ENCODE peak calls at places on chromosomes 7 and 10, in six cellular contexts. L, H, O, S, U and V are unnamed samples.

GRCh38 chr7:41699532-41699931 is 3.4 kb downstream of the INHBA start:
- DNase-seq in H (no peak), U (no peak), O (no peak), S (peak), L (peak), V (no peak)

GRCh38 chr7:149869867-149870266 is 3.9 kb upstream of the ATP6V0E2 start:
- DNase-seq in L (no peak), U (no peak), H (no peak), S (no peak), O (peak), V (no peak)

GRCh38 chr7:3033581-3033980 is 10.1 kb downstream of the CARD11 start:
- DNase-seq in H (no peak), L (no peak), O (no peak), S (no peak), U (no peak), V (no peak)

GRCh38 chr7:109009636-109010035 is 440.0 kb downstream of the DNAJB9 start:
- DNase-seq in S (no peak), U (no peak), H (no peak), O (no peak), L (no peak), V (no peak)

GRCh38 chr7:151696738-151697514 is 177.2 kb upstream of the RHEB start:
- DNase-seq in U (no peak), L (peak), S (no peak), O (no peak), H (no peak), V (peak)

GRCh38 chr7:102117743-102118142 is 168.9 kb upstream of the SH2B2 start:
- DNase-seq in L (no peak), H (no peak), U (no peak), O (no peak), S (no peak), V (no peak)

GRCh38 chr7:22860784-22861482 is 38.3 kb upstream of the TOMM7 start:
- DNase-seq in O (no peak), U (no peak), S (no peak), H (no peak), L (no peak), V (no peak)

GRCh38 chr7:100604976-100605911 is 3.1 kb downstream of the PCOLCE start:
- DNase-seq in U (peak), O (peak), L (peak), S (peak), H (peak), V (peak)

GRCh38 chr7:125773113-125773800 is 843.6 kb upstream of the POT1 start:
- DNase-seq in H (no peak), U (no peak), S (no peak), L (no peak), O (no peak), V (no peak)

GRCh38 chr7:102146122-102146521 is 140.5 kb upstream of the SH2B2 start:
- DNase-seq in L (peak), S (no peak), O (no peak), U (no peak), H (peak), V (peak)

GRCh38 chr10:82572686-82573226 is 697.8 kb downstream of the NRG3 start:
- DNase-seq in S (no peak), L (no peak), U (no peak), O (no peak), H (no peak), V (no peak)

GRCh38 chr7:11182736-11183135 is 209.1 kb downstream of the PHF14 start:
- DNase-seq in H (no peak), O (no peak), S (no peak), L (no peak), U (no peak), V (no peak)

GRCh38 chr7:138606251-138606650 is 94.9 kb downstream of the SVOPL start:
- DNase-seq in H (no peak), S (no peak), L (no peak), O (no peak), U (no peak), V (no peak)

GRCh38 chr10:127102176-127102575 is 94.2 kb downstream of the INSYN2A start:
- DNase-seq in S (no peak), H (no peak), O (no peak), L (no peak), U (no peak), V (no peak)

DNA sequence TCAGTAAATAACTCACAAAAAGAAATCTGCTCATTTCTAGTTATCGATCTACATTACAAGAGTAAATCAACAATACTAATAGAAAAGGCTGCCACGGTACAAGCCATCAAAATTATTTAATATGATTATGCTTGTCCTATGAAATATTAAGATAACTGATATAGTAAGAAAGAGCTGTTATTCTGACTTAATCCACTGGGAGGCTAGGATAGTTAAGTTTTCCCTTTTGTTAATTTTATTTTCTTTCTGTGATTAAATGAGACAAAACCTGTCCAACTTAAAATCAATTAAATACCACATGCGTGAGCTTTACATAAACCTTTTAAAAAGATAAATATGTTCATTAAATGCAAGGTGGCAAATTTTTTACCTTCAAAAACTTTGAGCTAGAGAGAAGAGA is 114.8 kb downstream of the LMBR1 start:
- DNase-seq in S (no peak), U (no peak), H (no peak), O (no peak), L (no peak), V (no peak)
- TF ChIP-seq CTCF in S (no peak), U (no peak), H (no peak), O (no peak), L (no peak), V (no peak)

DNA sequence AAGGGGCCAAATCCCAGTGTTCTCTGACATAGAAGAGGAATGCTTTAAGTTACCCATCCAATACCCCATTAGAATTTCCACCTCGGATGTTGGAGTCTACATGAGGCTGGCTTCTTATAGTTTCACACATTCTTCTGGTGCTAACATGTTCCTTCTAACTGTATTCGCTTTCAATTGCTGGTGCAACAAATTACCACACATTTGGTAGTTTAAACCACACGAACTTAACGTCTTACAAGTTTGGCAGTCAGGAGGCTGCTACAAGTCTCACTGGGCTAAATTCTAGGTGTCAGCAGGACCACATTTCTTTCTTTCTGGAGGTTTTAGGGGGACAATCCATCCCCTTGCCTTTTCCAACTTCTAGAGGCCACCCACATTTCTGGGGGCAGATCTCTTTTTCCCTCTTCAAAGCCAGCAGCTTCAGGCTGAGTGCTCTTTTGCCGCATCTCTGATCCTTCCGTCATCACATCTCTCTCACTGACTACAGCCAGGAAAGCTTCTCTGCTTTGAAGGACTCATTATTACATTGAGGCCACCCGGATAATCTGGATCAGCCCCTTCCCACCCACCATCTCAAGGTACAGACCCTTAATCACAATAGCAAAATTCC is 5.1 kb upstream of the MACC1 start:
- DNase-seq in L (no peak), S (no peak), U (no peak), O (no peak), H (no peak), V (no peak)
- H3K27ac ChIP-seq in L (no peak), S (no peak), U (no peak), O (no peak), H (no peak), V (peak)

DNA sequence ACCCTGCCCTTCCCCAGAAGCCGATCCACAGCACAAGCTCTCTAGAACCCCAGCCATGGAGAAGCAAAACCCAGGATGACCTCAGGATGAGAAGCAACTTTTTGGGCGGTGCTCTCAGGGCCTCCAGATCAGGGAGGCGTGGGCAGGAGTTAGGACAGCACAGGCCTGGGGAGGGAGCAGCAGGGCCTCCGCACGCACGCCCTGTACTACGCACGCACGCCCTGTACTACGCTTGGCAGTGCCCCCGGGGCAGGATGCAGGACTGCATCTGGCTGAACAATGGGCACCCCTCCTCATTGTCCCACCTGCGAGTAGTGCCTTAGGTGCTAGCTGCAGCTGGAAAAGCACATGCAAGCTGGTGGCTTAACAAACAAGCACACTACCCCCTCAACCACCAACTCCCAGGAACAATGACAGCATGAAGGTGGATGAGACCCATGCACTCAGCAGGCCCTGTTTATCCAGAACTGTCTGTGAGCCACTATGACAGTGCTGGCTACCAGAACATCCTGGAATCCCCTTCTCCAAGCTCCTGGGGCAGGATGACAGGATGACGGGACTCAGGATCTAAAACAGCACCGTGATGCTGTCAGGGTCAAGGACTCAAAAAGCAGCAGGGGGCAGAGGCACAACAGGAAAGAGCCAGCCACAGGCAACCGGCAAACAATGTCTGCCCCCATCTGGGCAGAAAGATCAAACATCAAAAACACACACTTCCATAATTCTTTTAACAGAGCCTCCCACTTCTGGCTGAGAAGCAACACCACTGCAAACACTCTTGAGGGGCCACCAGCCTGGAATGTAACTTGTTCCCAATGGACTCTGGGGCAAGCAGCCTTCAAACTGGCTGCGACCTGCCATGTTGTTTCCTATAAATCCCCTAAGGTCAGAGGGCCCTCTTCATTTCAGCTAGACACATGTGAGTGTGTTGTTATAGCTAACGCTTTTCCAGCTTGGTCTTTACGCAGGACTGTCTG is 11.7 kb downstream of the PODXL start:
- DNase-seq in O (no peak), L (no peak), U (peak), S (no peak), H (no peak), V (no peak)
- TF ChIP-seq CTCF in O (no peak), L (peak), U (no peak), S (no peak), H (no peak), V (peak)

GRCh38 chr10:122500726-122501125 is 39.4 kb downstream of the HTRA1 start:
- DNase-seq in S (no peak), U (no peak), O (no peak), L (no peak), H (no peak), V (no peak)
- H3K27ac ChIP-seq in S (no peak), U (peak), O (no peak), L (no peak), H (no peak), V (no peak)

GRCh38 chr7:27167916-27168264 is 2.6 kb upstream of the HOXA9 start:
- DNase-seq in H (no peak), S (no peak), U (peak), L (no peak), O (no peak), V (no peak)

GRCh38 chr7:27167170-27167505 is 1.8 kb upstream of the HOXA9 start:
- DNase-seq in S (no peak), H (no peak), O (no peak), L (no peak), U (peak), V (peak)

GRCh38 chr7:27166475-27167169 is 1.3 kb upstream of the HOXA9 start:
- DNase-seq in S (no peak), U (no peak), O (no peak), L (no peak), H (peak), V (peak)

GRCh38 chr7:27169658-27170493 is 4.2 kb downstream of the HOXA10 start:
- DNase-seq in O (no peak), S (no peak), H (no peak), U (peak), L (no peak), V (peak)

DNA sequence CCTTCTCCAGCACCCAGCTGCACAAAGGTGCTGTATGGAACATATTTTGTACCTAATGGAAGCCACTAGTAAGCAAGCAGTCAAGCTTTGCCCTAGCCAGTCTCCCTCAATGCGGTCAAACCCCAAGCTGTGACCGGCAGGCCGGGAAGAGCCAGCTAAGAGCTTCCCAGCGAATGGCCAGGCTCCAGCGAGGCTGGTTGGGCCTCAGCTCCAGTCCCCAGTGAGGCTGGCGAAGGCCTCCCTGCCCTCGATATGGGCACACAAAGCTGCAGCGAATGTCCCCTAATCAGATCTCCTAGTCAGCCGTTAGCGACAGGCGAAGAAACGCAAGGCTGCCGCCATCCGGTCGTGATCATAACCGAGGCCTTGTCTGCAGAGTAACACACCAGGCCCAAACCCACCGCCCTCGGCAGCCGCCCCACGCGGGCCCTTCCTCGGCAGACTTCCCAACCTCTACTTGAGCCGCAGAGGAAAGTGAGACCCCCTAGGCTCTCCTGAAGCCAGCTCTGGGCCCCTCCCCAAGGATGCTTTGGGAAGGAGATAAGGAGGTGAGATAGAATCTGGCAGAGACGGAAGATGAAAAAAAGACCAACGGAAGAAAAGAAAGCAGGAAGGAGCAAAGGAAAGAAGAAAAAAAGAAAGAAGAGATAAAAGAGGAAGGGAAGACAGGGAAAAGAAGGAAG is 3.1 kb upstream of the HOXA9 start:
- DNase-seq in L (no peak), H (no peak), O (no peak), U (peak), S (no peak), V (peak)
- TF ChIP-seq CTCF in L (no peak), H (no peak), O (no peak), U (no peak), S (no peak), V (no peak)